ENCODE peak calls at places on chromosomes 11 and 22, in six cellular contexts. Y is B cell, D is left ventricle myocardium inferior, J is RWPE1, G is pancreas, U is cardiac muscle cell. X is an unnamed sample.

GRCh38 chr11:35539781-35540281 is 14.4 kb upstream of the PAMR1 start:
- DNase-seq in D (peak), J (no peak), Y (no peak), G (no peak), U (peak), X (no peak)

GRCh38 chr22:30945653-30946052 is 22.9 kb downstream of the MORC2 start:
- DNase-seq in J (peak), G (no peak), U (no peak), D (no peak), Y (no peak), X (no peak)

GRCh38 chr11:1533342-1533725 is 38.7 kb downstream of the DUSP8 start:
- DNase-seq in J (no peak), G (no peak), D (no peak), Y (no peak), U (no peak), X (peak)

GRCh38 chr11:132056689-132057088 is 686.3 kb downstream of the NTM start:
- DNase-seq in Y (no peak), J (no peak), G (no peak), D (no peak), U (peak), X (no peak)

GRCh38 chr22:30566125-30566524 is 8.3 kb downstream of the GAL3ST1 start:
- DNase-seq in U (no peak), J (no peak), D (no peak), G (no peak), Y (no peak), X (no peak)

GRCh38 chr22:24441406-24442351 is 14.3 kb downstream of the ADORA2A start:
- DNase-seq in G (no peak), U (no peak), Y (peak), D (peak), J (no peak), X (peak)

GRCh38 chr22:49768511-49768910 is 59.2 kb downstream of the BRD1 start:
- DNase-seq in U (no peak), Y (no peak), G (peak), J (no peak), D (peak), X (no peak)

GRCh38 chr22:20566420-20567260 is 59.2 kb downstream of the MED15 start:
- DNase-seq in Y (no peak), D (peak), J (peak), G (no peak), U (peak), X (no peak)

GRCh38 chr22:46547883-46548244 is 10.4 kb upstream of the CELSR1 start:
- DNase-seq in D (peak), U (peak), G (no peak), Y (no peak), J (no peak), X (no peak)

GRCh38 chr11:12411395-12411794 is 34.0 kb downstream of the PARVA start:
- DNase-seq in J (no peak), G (no peak), U (no peak), D (no peak), Y (no peak), X (no peak)

GRCh38 chr11:63670077-63670737 is 969 bp downstream of the ATL3 start:
- DNase-seq in Y (no peak), J (no peak), D (no peak), U (peak), G (no peak), X (no peak)

GRCh38 chr11:63670738-63671321 is 346 bp downstream of the ATL3 start:
- DNase-seq in G (peak), J (peak), Y (peak), D (peak), U (peak), X (peak)

GRCh38 chr11:63672156-63672463 is 934 bp upstream of the ATL3 start:
- DNase-seq in J (no peak), Y (no peak), G (no peak), U (no peak), D (no peak), X (no peak)

GRCh38 chr11:63672934-63673539 is 1.9 kb upstream of the ATL3 start:
- DNase-seq in J (no peak), G (no peak), Y (no peak), U (no peak), D (no peak), X (no peak)

GRCh38 chr11:63671322-63672155 is at the start of gene ATL3:
- DNase-seq in J (peak), Y (peak), U (peak), D (peak), G (peak), X (peak)
- TF ChIP-seq CTCF in J (no peak), Y (no peak), U (peak), D (peak), G (no peak), X (no peak)

GRCh38 chr22:42909363-42910058 is 52.4 kb upstream of the ARFGAP3 start:
- DNase-seq in D (no peak), U (no peak), G (no peak), Y (no peak), J (no peak), X (no peak)
- TF ChIP-seq CTCF in D (no peak), U (no peak), G (no peak), Y (no peak), J (no peak), X (no peak)

GRCh38 chr11:69541501-69542313 is 60.2 kb downstream of the LINC01488 start:
- DNase-seq in U (no peak), G (no peak), Y (no peak), J (no peak), D (no peak), X (no peak)
- TF ChIP-seq CTCF in U (no peak), G (no peak), Y (no peak), J (no peak), D (no peak), X (no peak)

DNA sequence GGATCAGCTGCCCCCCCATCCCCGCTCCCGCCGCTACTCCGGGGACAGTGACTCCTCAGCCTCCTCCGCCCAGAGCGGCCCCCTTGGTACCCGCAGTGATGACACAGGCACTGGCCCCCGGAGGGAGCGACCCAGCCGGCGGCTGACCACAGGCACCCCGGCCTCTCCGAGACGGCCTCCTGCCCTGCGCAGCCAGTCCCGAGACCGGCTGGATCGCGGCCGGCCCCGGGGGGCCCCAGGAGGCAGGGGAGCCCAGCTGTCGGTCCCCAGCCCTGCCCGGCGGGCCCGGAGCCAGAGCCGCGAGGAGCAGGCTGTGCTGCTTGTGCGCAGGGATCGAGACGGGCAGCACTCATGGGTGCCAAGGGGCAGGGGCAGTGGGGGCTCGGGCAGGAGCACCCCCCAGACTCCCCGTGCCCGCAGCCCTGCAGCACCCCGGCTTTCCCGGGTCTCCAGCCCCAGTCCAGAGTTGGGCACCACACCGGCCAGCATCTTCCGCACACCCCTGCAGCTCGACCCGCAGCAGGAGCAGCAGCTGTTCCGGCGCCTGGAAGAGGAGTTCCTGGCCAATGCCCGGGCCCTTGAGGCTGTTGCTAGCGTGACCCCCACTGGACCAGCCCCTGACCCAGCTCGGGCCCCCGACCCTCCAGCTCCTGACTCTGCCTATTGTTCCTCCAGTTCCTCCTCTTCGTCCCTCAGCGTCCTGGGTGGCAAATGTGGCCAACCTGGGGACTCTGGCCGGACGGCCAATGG is 3.9 kb downstream of the RASL10A start:
- DNase-seq in G (peak), Y (peak), J (no peak), U (peak), D (no peak), X (no peak)
- TF ChIP-seq CTCF in G (no peak), Y (no peak), J (no peak), U (no peak), D (no peak), X (no peak)

GRCh38 chr11:113419426-113420003 is 31.9 kb downstream of the ANKK1 start:
- DNase-seq in G (no peak), D (no peak), J (no peak), U (no peak), Y (no peak), X (no peak)
- TF ChIP-seq CTCF in G (no peak), D (no peak), J (no peak), U (no peak), Y (no peak), X (no peak)

DNA sequence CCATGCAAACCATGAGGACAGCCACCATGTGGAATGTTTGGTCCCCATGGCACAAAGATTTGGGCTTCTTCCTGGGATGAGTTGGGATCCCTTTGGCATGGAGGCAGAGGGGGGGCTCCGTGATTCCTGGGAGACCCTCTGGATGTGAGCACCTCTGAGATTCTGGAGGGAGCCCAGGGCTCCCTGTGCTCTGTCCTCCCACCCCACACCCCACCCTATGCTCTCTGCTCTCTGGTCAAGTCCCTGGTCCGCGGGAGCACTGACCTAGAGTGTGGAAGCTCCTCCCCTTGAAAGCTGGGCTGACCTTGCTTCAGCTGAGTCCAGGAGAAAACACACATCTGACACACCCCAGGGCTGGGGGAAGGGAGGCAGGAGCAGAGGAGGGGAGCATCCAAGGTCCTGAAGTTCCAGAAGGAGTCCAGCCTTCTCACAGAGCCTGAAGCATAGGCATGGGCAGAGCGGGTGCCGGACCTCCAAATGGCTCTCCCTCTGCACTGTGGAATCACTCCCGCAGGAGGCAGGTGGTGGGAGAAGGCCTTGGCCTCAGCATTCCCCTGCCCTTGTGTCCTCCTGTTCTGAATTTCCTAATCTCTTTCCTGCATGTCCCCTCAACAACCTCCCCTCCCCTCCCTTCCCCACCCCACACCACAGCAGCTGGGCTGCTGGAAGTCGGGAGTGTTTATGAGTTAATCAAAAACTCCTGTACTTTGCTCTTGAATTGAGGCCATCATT is 25.7 kb upstream of the OAF start:
- DNase-seq in U (peak), G (peak), Y (no peak), J (no peak), D (peak), X (no peak)
- TF ChIP-seq CTCF in U (no peak), G (no peak), Y (no peak), J (no peak), D (no peak), X (no peak)

GRCh38 chr11:119389611-119390254 is 8.2 kb upstream of the USP2 start:
- DNase-seq in D (no peak), U (no peak), Y (no peak), G (no peak), J (no peak), X (no peak)
- TF ChIP-seq CTCF in D (peak), U (peak), Y (peak), G (no peak), J (peak), X (peak)

DNA sequence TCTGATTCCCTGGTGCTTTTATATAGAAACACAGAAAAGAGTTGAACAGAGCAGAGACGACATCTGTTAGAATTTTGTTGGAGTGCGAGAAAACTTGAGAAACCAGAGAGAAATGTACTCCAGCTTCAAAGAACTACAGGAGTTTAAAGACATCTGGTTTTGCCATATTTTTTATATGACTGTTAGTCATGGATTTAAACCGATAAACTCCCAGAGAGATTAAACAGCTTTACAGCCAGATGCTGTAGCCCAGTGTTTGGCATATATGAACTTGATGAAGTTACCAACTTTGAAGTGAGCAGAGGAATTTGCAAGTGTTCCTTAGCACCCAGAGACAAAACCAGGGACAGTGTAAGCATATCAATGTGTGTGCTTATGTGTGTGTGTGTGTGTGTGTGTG is 1083.1 kb downstream of the LRRC4C start:
- DNase-seq in G (no peak), U (no peak), Y (no peak), D (no peak), J (no peak), X (no peak)
- TF ChIP-seq CTCF in G (no peak), U (no peak), Y (no peak), D (no peak), J (no peak), X (no peak)

GRCh38 chr11:127491589-127491988 is 491.0 kb upstream of the KIRREL3 start:
- DNase-seq in G (no peak), D (no peak), U (no peak), J (no peak), Y (no peak), X (no peak)

GRCh38 chr11:127496165-127496564 is 495.6 kb upstream of the KIRREL3 start:
- DNase-seq in J (no peak), U (no peak), G (no peak), D (no peak), Y (no peak), X (no peak)

GRCh38 chr11:127492025-127492424 is 491.5 kb upstream of the KIRREL3 start:
- DNase-seq in G (no peak), D (no peak), J (no peak), U (no peak), Y (no peak), X (no peak)

GRCh38 chr11:127490896-127491295 is 490.3 kb upstream of the KIRREL3 start:
- DNase-seq in D (no peak), G (no peak), J (no peak), Y (no peak), U (no peak), X (no peak)

GRCh38 chr11:127493330-127493729 is 492.8 kb upstream of the KIRREL3 start:
- DNase-seq in G (no peak), U (peak), Y (no peak), D (no peak), J (no peak), X (no peak)
- TF ChIP-seq CTCF in G (no peak), U (no peak), Y (no peak), D (peak), J (peak), X (peak)

X was measured in glutamatergic neuron.